ENCODE peak calls at places on chromosomes 16 and 17, in four cellular contexts. A, V, E and X are unnamed samples.

GRCh38 chr16:12462690-12463646 is 340.7 kb downstream of the CPPED1 start:
- DNase-seq in A (no peak), E (no peak), V (no peak), X (peak; percentile 82)

GRCh38 chr17:73166731-73167581 is 2.1 kb downstream of the SSTR2 start:
- DNase-seq in V (no peak), A (no peak), E (no peak), X (no peak)

GRCh38 chr17:35088647-35088910 is 25.1 kb upstream of the RFFL start:
- DNase-seq in V (no peak), E (peak; percentile 23), A (peak; percentile 64), X (no peak)

GRCh38 chr16:11136600-11136999 is 119.4 kb downstream of the SOCS1 start:
- DNase-seq in E (no peak), A (no peak), V (no peak), X (no peak)

GRCh38 chr16:64121473-64121872 is 1000.4 kb downstream of the CDH11 start:
- DNase-seq in E (no peak), A (no peak), V (no peak), X (peak; percentile 64)

GRCh38 chr17:57107498-57108101 is 22.6 kb downstream of the AKAP1 start:
- DNase-seq in V (no peak), A (peak; percentile 71), E (peak; percentile 52), X (peak; percentile 42)

GRCh38 chr16:74501484-74502479 is 80.5 kb upstream of the CLEC18B start:
- DNase-seq in A (no peak), E (no peak), V (no peak), X (no peak)

GRCh38 chr16:31527617-31528287 is at the start of gene AHSP:
- DNase-seq in E (peak; percentile 42), A (no peak), V (no peak), X (no peak)

GRCh38 chr17:2844386-2844785 is 48.1 kb downstream of the RAP1GAP2 start:
- DNase-seq in A (peak; percentile 96), E (no peak), V (no peak), X (peak; percentile 29)

GRCh38 chr17:5618511-5618910 is 34.2 kb upstream of the NLRP1 start:
- DNase-seq in E (no peak), V (no peak), A (peak; percentile 12), X (no peak)

GRCh38 chr16:62585041-62585545 is 548.9 kb upstream of the CDH8 start:
- DNase-seq in V (no peak), A (no peak), E (no peak), X (no peak)

GRCh38 chr16:79192904-79193303 is 407.6 kb downstream of the MAF start:
- DNase-seq in V (no peak), E (no peak), A (no peak), X (no peak)

GRCh38 chr17:82911822-82912221 is 72.0 kb upstream of the ZNF750 start:
- DNase-seq in A (no peak), V (no peak), E (no peak), X (no peak)

GRCh38 chr16:65922923-65923322 is 443.6 kb upstream of the CDH5 start:
- DNase-seq in E (no peak), V (no peak), A (no peak), X (no peak)

GRCh38 chr16:17777461-17777863 is 306.7 kb upstream of the XYLT1 start:
- DNase-seq in A (no peak), E (no peak), V (no peak), X (peak; percentile 27)

GRCh38 chr16:3623642-3624041 is 12.2 kb upstream of the SLX4 start:
- DNase-seq in A (no peak), E (no peak), V (no peak), X (no peak)

GRCh38 chr17:55348749-55349354 is 72.8 kb downstream of the MMD start:
- DNase-seq in V (no peak), A (peak; percentile 66), E (peak; percentile 52), X (peak; percentile 43)

GRCh38 chr17:77127735-77128361 is 12.9 kb upstream of the SEC14L1 start:
- DNase-seq in A (no peak), V (no peak), E (peak; percentile 31), X (no peak)

GRCh38 chr17:53426505-53426904 is 396.2 kb upstream of the KIF2B start:
- DNase-seq in A (no peak), V (no peak), E (no peak), X (no peak)

GRCh38 chr17:2170023-2170422 is 115.1 kb downstream of the HIC1 start:
- DNase-seq in V (no peak), A (peak; percentile 39), E (peak; percentile 22), X (no peak)

GRCh38 chr17:39461911-39462641 is 790 bp downstream of the CDK12 start:
- DNase-seq in E (peak; percentile 81), A (no peak), V (peak; percentile 32), X (peak; percentile 58)

DNA sequence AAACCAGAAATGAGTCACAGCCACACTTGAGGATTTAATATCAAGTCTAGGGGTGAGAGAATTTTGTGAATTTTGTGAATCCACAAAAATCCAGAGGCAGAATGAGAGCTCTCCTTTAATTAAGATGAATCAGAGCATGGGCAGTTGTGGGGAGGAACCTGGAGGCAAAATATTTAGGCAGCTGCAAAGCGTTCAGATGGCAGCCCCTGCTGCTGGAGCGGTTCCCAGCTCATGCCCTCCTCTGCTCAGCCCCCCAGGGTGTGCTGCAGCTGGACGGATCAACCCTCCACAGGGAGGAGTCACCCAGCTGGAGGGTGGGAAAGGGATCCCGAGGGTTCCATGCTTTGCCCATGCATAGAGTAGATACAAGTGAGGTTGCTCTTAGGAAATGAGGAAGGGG is 43.4 kb upstream of the IRX6 start:
- DNase-seq in E (no peak), V (no peak), A (no peak), X (no peak)
- TF ChIP-seq RCOR1 in E (no peak), V (no peak), A (no peak), X (no peak)

GRCh38 chr17:58324409-58325288 is 3.9 kb downstream of the TSPOAP1 start:
- DNase-seq in A (no peak), V (no peak), E (no peak), X (peak; percentile 18)

GRCh38 chr17:58326609-58327341 is 1.8 kb downstream of the TSPOAP1 start:
- DNase-seq in E (no peak), A (no peak), V (no peak), X (no peak)

GRCh38 chr17:58325289-58325726 is 3.3 kb downstream of the TSPOAP1 start:
- DNase-seq in V (no peak), E (no peak), A (no peak), X (no peak)

GRCh38 chr17:58327363-58328194 is 1.0 kb downstream of the TSPOAP1 start:
- DNase-seq in V (no peak), A (no peak), E (no peak), X (no peak)

GRCh38 chr17:58325976-58326468 is 2.6 kb downstream of the TSPOAP1 start:
- DNase-seq in A (peak; percentile 34), E (no peak), V (no peak), X (no peak)
- TF ChIP-seq POLR2A in A (no peak), E (no peak), V (no peak), X (no peak)

GRCh38 chr17:9090641-9091096 is 69.4 kb downstream of the NTN1 start:
- DNase-seq in V (no peak), A (no peak), E (no peak), X (no peak)
- TF ChIP-seq RCOR1 in V (no peak), A (no peak), E (no peak), X (no peak)

GRCh38 chr17:7563115-7563869 is 1.6 kb downstream of the SENP3 start:
- DNase-seq in V (no peak), E (no peak), A (no peak), X (no peak)

GRCh38 chr17:7562208-7562605 is 488 bp downstream of the SENP3 start:
- DNase-seq in V (no peak), A (no peak), E (peak; percentile 56), X (no peak)

GRCh38 chr17:7561028-7561575 is 617 bp upstream of the SENP3 start:
- DNase-seq in A (peak; percentile 91), V (no peak), E (peak; percentile 77), X (peak; percentile 76)

GRCh38 chr17:7560172-7561027 is 1.3 kb upstream of the SENP3 start:
- DNase-seq in V (no peak), A (peak; percentile 78), E (peak; percentile 55), X (peak; percentile 49)

GRCh38 chr17:7561589-7562207 is at the start of gene SENP3:
- DNase-seq in V (no peak), E (peak; percentile 90), A (peak; percentile 94), X (peak; percentile 88)
- TF ChIP-seq POLR2A in V (peak; percentile 86), E (peak; percentile 77), A (peak; percentile 79), X (no peak)

DNA sequence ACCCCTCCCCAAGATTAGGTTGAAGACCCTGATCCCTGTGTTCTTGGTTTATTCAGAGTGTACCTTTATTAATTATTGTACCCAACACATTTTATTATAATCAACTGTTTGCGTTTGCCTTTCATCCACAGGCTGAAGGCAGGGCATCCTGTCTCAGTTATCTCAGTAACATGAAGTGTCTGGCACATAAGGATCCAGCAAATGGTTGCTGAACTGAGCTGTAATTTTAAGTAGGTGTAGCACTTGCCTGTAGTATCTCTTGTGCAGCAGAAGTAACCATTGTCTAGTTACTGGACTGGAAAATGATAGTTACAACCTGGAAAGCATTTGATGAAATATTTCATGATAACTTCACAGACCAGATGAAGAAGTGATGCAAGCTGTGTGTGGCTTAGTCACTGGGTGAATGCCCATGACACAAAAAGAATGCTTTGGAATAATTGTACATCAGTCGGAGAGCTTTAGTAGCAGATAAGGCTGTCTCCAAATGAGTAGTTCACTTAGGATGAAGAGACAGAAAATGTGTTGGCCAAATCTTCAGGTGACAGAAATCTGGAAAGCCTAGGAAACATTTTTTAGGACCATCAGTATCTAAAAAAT is 56.6 kb downstream of the ESRP2 start:
- DNase-seq in A (no peak), V (no peak), E (no peak), X (peak; percentile 31)
- TF ChIP-seq RCOR1 in A (no peak), V (no peak), E (no peak), X (no peak)

GRCh38 chr17:78186689-78187595 is at the start of the genes AFMID and TK1:
- DNase-seq in V (peak; percentile 87), E (peak; percentile 98), A (peak; percentile 99), X (peak; percentile 95)
- TF ChIP-seq POLR2A in V (peak; percentile 94), E (peak; percentile 97), A (peak; percentile 95), X (peak; percentile 82)

GRCh38 chr16:87206646-87207451 is 110.3 kb downstream of the C16orf95 start:
- DNase-seq in V (no peak), E (no peak), A (peak; percentile 79), X (peak; percentile 64)
- TF ChIP-seq RCOR1 in V (no peak), E (no peak), A (no peak), X (no peak)

GRCh38 chr16:1705688-1706385 is at the start of gene MAPK8IP3:
- DNase-seq in E (peak; percentile 95), V (peak; percentile 43), A (peak; percentile 91), X (peak; percentile 82)
- TF ChIP-seq POLR2A in E (peak; percentile 94), V (peak; percentile 96), A (peak; percentile 94), X (peak; percentile 77)